ENCODE peak calls at places on chromosomes 7 and 10, in four cellular contexts. U is A549, Y is K562, C is GM12878. R is an unnamed sample.
A peak's percentile ranks its signal among the peaks of the same experiment; 100 is the strongest.

GRCh38 chr10:133361773-133362441 is 4.1 kb upstream of the FUOM start:
- DNase-seq in U (no peak), Y (no peak), C (no peak), R (no peak)

GRCh38 chr10:72846225-72846624 is 47.3 kb upstream of the OIT3 start:
- DNase-seq in U (peak; percentile 52), Y (no peak), C (no peak), R (no peak)

GRCh38 chr7:41187322-41187721 is 515.6 kb downstream of the INHBA start:
- DNase-seq in U (no peak), Y (no peak), C (no peak), R (no peak)

GRCh38 chr7:137302075-137302474 is 41.5 kb downstream of the PTN start:
- DNase-seq in U (no peak), Y (no peak), C (no peak), R (no peak)

GRCh38 chr7:86762129-86762528 is 118.4 kb downstream of the GRM3 start:
- DNase-seq in U (no peak), Y (no peak), C (no peak), R (no peak)

GRCh38 chr7:131502810-131503545 is 53.5 kb downstream of the PODXL start:
- DNase-seq in U (no peak), Y (no peak), C (no peak), R (peak; percentile 81)

GRCh38 chr7:30918676-30919075 is 7.0 kb downstream of the AQP1 start:
- DNase-seq in U (no peak), Y (no peak), C (no peak), R (no peak)

GRCh38 chr7:150962743-150963399 is 15.2 kb downstream of the KCNH2 start:
- DNase-seq in U (peak; percentile 92), Y (peak; percentile 92), C (no peak), R (peak; percentile 18)

GRCh38 chr10:86966008-86966654 is 2.2 kb upstream of the ADIRF start:
- DNase-seq in U (no peak), Y (no peak), C (peak; percentile 59), R (no peak)

GRCh38 chr7:74092964-74093339 is 9.3 kb downstream of the LIMK1 start:
- DNase-seq in U (no peak), Y (no peak), C (peak; percentile 60), R (no peak)

GRCh38 chr10:101135151-101136006 is 4.3 kb downstream of the TLX1 start:
- DNase-seq in U (no peak), Y (no peak), C (no peak), R (no peak)

GRCh38 chr10:70887804-70888800 is at the start of gene PCBD1:
- DNase-seq in U (peak; percentile 77), Y (peak; percentile 87), C (no peak), R (peak; percentile 74)

GRCh38 chr7:46011059-46011458 is 90.0 kb upstream of the IGFBP3 start:
- DNase-seq in U (no peak), Y (no peak), C (no peak), R (no peak)

GRCh38 chr7:46071601-46072000 is 150.5 kb upstream of the IGFBP3 start:
- DNase-seq in U (no peak), Y (no peak), C (no peak), R (no peak)

GRCh38 chr10:21497177-21497807 is 28.2 kb downstream of the SKIDA1 start:
- DNase-seq in U (peak; percentile 96), Y (peak; percentile 60), C (no peak), R (peak; percentile 88)

GRCh38 chr10:15344876-15345285 is 26.2 kb downstream of the FAM171A1 start:
- DNase-seq in U (no peak), Y (peak; percentile 28), C (no peak), R (peak; percentile 98)

GRCh38 chr7:46764100-46764941 is 817.6 kb downstream of the TNS3 start:
- DNase-seq in U (peak; percentile 54), Y (no peak), C (peak; percentile 5), R (no peak)

GRCh38 chr10:114273910-114274309 is 34.9 kb downstream of the VWA2 start:
- DNase-seq in U (no peak), Y (no peak), C (no peak), R (no peak)

GRCh38 chr7:46658281-46658680 is 737.2 kb upstream of the IGFBP3 start:
- DNase-seq in U (no peak), Y (no peak), C (no peak), R (no peak)

GRCh38 chr10:48474764-48475365 is 130.0 kb downstream of the ARHGAP22 start:
- DNase-seq in U (no peak), Y (no peak), C (no peak), R (no peak)

GRCh38 chr10:23505797-23506465 is 67.1 kb downstream of the OTUD1 start:
- DNase-seq in U (no peak), Y (no peak), C (no peak), R (no peak)

GRCh38 chr10:10922062-10922461 is 95.6 kb upstream of the CELF2 start:
- DNase-seq in U (no peak), Y (no peak), C (no peak), R (no peak)

GRCh38 chr10:10914129-10914528 is 103.5 kb upstream of the CELF2 start:
- DNase-seq in U (no peak), Y (no peak), C (no peak), R (no peak)

GRCh38 chr10:10911471-10911921 is 106.2 kb upstream of the CELF2 start:
- DNase-seq in U (no peak), Y (no peak), C (no peak), R (no peak)

GRCh38 chr10:10915215-10915614 is 102.5 kb upstream of the CELF2 start:
- DNase-seq in U (no peak), Y (no peak), C (no peak), R (no peak)

GRCh38 chr10:10917031-10917430 is 100.6 kb upstream of the CELF2 start:
- DNase-seq in U (no peak), Y (no peak), C (no peak), R (no peak)
- TF ChIP-seq POLR2AphosphoS2 in U (no peak), Y (no peak), C (no peak), R (no peak)

DNA sequence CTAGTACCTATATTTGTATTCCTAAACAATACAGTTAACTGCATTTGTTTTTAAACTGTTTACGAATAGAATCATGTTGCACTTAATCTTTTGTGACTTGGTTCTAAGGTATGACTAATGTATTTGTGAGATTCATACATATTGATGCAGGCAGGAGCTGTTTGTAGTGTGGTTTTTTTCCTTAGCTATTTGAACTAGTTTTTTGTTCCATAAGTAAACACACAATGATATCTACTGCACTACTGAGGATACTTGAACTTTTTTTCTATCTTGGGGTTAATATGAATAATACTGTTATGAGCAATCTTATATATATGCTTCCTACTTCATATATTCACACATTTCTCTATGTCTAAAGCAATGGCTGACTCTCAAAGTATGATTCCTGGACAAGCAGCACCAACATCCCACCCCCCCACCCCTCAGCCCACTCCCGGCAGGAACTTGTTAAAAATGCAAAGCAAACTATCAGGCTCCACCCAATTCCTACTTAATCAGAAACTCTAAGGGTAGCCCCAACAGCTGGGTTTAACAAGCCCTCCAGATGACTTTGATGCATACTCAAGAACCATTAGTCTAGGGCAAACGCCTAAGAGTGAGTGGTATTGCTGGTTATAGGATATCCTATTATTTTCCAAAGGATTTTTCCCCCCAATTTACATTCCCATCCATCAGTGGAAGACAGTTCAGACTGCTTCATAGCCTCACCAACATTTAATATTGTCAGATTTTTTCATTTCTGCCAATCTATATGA is 25.8 kb downstream of the BRAF start:
- DNase-seq in U (no peak), Y (no peak), C (no peak), R (no peak)
- TF ChIP-seq BHLHE40 in U (no peak), Y (no peak), C (no peak), R (no peak)

DNA sequence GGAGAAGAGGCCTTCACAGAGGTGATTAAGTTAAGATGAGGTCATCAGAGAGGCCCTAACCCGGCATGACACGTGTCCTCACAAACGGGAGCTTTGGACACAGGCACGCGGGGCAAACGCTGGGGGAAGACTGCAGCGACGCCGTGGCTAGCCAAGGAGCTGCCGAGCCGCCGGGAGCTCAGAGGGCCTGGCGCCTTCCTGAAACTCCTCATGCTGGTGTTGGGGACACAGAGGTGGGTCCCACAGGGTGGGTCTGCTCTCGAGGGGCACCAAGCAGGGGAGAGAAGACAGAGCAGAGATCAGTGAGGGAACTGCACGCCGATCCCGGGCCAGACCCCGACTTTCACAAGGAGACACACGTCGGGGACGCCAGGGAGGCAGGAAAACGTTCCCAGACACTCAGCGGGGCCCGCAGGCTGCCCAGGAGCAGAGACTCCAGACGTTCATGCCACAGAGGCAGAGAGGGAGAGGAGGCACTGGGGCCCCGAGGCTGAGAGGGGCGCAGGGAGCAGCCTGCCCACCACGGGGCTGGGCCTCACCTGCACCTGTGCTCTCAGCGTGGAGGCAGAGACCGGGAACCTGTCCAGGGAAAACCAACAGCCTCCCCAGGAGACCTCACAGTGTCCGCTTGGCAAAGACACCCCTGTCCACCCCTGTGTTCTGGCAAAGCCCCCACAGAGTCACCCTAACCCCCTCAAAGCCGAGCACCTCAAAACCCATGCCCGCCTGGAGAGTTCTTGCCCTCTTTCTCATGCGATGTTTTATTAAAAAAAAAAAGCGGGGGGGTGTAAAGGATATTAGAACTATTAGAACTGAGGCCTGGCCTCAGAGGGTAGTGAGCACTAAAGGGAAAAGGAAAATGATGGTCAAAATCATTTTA is 103.8 kb downstream of the PDGFA start:
- DNase-seq in U (no peak), Y (no peak), C (no peak), R (no peak)
- TF ChIP-seq CHD4 in U (no peak), Y (no peak), C (no peak), R (no peak)

DNA sequence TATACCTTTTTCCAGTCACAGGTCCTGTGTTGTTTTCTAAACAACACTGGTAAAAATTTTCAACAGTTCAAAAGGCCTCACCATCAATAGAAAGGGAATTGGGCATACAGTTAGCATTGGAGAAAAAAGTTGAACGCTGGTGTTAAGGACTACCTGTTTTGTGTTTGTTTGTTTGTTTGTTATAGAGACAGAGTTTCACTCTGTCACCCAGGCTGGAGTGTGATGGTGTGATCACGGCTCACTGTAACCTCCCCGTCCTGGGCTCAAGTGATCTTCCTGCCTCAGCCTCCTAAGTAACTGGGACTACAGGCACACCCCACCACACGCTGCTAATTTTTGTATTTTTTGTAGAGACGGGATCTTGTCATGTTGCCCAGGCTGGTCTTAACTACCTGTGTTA is 306.1 kb downstream of the PRPF18 start:
- DNase-seq in U (no peak), Y (no peak), C (no peak), R (no peak)
- TF ChIP-seq POLR2AphosphoS2 in U (no peak), Y (no peak), C (no peak), R (no peak)

GRCh38 chr7:124722292-124722691 is 43.3 kb downstream of the GPR37 start:
- DNase-seq in U (no peak), Y (no peak), C (no peak), R (no peak)

GRCh38 chr7:124716894-124717293 is 48.7 kb downstream of the GPR37 start:
- DNase-seq in U (no peak), Y (no peak), C (no peak), R (no peak)

GRCh38 chr7:124723012-124723411 is 42.6 kb downstream of the GPR37 start:
- DNase-seq in U (peak; percentile 18), Y (no peak), C (no peak), R (peak; percentile 16)

GRCh38 chr7:124718032-124718766 is 47.4 kb downstream of the GPR37 start:
- DNase-seq in U (no peak), Y (no peak), C (no peak), R (peak; percentile 35)

DNA sequence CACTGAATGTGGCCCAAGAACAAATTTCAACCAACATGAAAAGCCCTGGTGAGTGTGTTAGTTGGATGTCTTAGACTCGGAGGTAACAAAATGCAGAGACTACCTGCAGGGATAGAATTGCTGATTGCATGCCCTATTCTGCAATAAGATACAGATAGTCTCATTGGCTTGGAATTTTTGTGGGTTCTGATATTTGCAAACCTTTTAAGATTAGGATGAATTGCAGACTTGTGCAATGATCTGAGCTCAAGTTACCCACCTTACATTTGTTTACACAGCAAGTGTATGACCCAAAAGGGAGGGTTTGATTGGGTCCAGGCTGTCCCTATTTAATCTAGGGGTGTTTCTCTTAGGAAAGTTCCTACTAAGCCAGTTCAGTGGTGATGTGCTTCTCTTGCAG is 45.4 kb downstream of the GPR37 start:
- DNase-seq in U (no peak), Y (no peak), C (no peak), R (peak; percentile 40)
- TF ChIP-seq BHLHE40 in U (no peak), Y (no peak), C (no peak), R (no peak)